ENCODE peak calls at places on chromosomes 6 and 20, in four cellular contexts. H is PC-3, Q is heart right ventricle, F is brain microvascular endothelial cell. C is an unnamed sample.
A peak's percentile ranks its signal among the peaks of the same experiment; 100 is the strongest.

GRCh38 chr6:144219056-144219685 is 66.0 kb upstream of the UTRN start:
- DNase-seq in H (peak; percentile 61), Q (no peak), F (no peak), C (no peak)

GRCh38 chr6:46755867-46756266 is 9.1 kb downstream of the ANKRD66 start:
- DNase-seq in H (no peak), Q (no peak), F (no peak), C (no peak)

GRCh38 chr6:149285626-149286025 is 31.9 kb upstream of the TAB2 start:
- DNase-seq in H (no peak), Q (no peak), F (no peak), C (no peak)

GRCh38 chr6:157280153-157280552 is 43.2 kb downstream of the TMEM242 start:
- DNase-seq in H (no peak), Q (no peak), F (no peak), C (no peak)

GRCh38 chr6:36691011-36691410 is 6.6 kb upstream of the RAB44 start:
- DNase-seq in H (peak; percentile 58), Q (no peak), F (no peak), C (no peak)

GRCh38 chr20:2742934-2743559 is 50.5 kb downstream of the EBF4 start:
- DNase-seq in H (peak; percentile 86), Q (peak; percentile 39), F (peak; percentile 20), C (no peak)

GRCh38 chr20:58553841-58554240 is 38.6 kb upstream of the APCDD1L start:
- DNase-seq in H (no peak), Q (no peak), F (no peak), C (no peak)

GRCh38 chr6:151681426-151682059 is 125.9 kb upstream of the ESR1 start:
- DNase-seq in H (no peak), Q (no peak), F (no peak), C (no peak)

GRCh38 chr6:75791881-75792280 is 42.8 kb downstream of the MYO6 start:
- DNase-seq in H (peak; percentile 4), Q (no peak), F (peak; percentile 8), C (no peak)

GRCh38 chr6:78836610-78837009 is 30.7 kb upstream of the IRAK1BP1 start:
- DNase-seq in H (no peak), Q (no peak), F (no peak), C (no peak)

GRCh38 chr6:78832091-78832808 is 35.1 kb upstream of the IRAK1BP1 start:
- DNase-seq in H (no peak), Q (no peak), F (no peak), C (no peak)

GRCh38 chr6:78831492-78831891 is 35.9 kb upstream of the IRAK1BP1 start:
- DNase-seq in H (no peak), Q (peak; percentile 7), F (peak; percentile 67), C (no peak)

GRCh38 chr6:78830810-78831209 is 36.5 kb upstream of the IRAK1BP1 start:
- DNase-seq in H (no peak), Q (no peak), F (no peak), C (no peak)

DNA sequence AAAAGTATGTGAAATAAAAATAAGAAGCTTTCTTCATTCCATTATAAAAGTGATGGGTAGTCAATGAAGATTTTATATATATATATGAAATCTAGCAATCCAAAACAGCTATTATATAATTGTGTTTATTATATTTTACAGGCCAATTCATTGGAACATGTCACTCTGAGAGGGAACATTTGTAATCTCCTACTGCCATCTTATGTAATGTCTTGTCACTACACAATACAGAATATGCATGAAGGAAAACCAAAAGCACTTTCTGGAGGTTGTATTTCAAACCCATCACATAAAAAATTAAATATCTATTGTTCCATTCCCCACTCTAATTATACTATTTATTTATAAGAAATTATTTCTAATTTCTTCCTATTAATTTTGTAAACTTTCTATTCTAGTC is 31.5 kb upstream of the IRAK1BP1 start:
- DNase-seq in H (peak; percentile 35), Q (no peak), F (no peak), C (no peak)
- TF ChIP-seq CTCF in H (peak; percentile 31), Q (no peak), F (peak; percentile 15), C (peak; percentile 23)

GRCh38 chr6:119026822-119027221 is 51.6 kb downstream of the FAM184A start:
- DNase-seq in H (no peak), Q (no peak), F (no peak), C (no peak)
- H3K4me3 ChIP-seq in H (no peak overlapping the region), Q (no peak overlapping the region), F (no peak overlapping the region), C (no peak overlapping the region)

GRCh38 chr20:34954905-34955231 is 738 bp downstream of the GSS start:
- DNase-seq in H (peak; percentile 38), Q (peak; percentile 50), F (peak; percentile 35), C (no peak)

GRCh38 chr20:34955232-34956040 is at the start of the genes GSS and MYH7B:
- DNase-seq in H (peak; percentile 98), Q (peak; percentile 97), F (peak; percentile 93), C (peak; percentile 99)

GRCh38 chr20:34956751-34957472 is 1.2 kb downstream of the MYH7B start:
- DNase-seq in H (no peak), Q (no peak), F (no peak), C (no peak)

GRCh38 chr20:34953960-34954359 is 1.6 kb downstream of the GSS start:
- DNase-seq in H (no peak), Q (no peak), F (no peak), C (no peak)

DNA sequence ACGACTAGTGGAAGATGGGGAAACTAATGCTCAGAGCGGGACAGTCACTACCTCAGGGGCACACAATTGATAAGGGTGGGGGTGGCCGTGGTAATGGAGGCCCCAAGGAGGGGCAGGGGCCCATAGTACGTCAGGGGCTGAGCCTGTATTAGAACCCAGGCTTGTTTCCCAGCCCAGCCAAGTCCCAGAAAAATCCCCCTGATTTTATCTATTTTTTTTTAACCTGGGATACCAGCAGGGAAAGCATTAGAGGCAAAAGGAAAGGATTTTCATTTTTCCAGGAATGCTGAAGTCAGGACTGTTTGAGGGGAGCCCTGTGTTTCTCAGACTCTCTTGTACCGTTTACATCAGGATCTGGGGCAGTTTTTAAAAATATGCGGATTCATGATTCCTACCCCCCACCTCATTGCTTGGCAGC is 382 bp downstream of the MYH7B start:
- DNase-seq in H (no peak), Q (no peak), F (no peak), C (no peak)
- TF ChIP-seq CTCF in H (no peak), Q (no peak), F (no peak), C (peak; percentile 28)

GRCh38 chr6:74368746-74369145 is 672.7 kb downstream of the CD109 start:
- DNase-seq in H (no peak), Q (no peak), F (peak; percentile 32), C (no peak)

GRCh38 chr6:74366634-74367033 is 670.6 kb downstream of the CD109 start:
- DNase-seq in H (peak; percentile 55), Q (no peak), F (no peak), C (no peak)

DNA sequence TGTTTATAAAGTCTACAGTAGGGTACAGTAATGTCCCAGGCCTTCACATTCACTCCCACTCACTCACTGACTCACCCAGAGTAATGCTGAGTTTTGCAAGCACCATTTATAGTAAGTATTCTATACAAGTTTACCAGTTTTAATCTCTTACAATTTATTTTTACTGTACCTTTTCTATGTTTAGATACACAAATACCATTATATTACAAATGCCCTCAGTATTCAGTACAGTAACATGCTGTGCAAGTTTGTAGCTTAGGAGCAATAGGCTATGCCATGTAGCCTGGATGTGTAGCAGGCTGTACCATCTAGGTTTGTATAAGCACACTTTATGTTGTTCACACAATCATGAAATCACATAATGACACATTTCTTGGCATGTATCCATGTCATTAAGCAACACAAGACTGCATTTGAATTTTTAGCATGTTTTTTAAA is 673.6 kb downstream of the CD109 start:
- DNase-seq in H (peak; percentile 65), Q (no peak), F (peak; percentile 86), C (no peak)
- H3K4me3 ChIP-seq in H (no peak overlapping the region), Q (no peak overlapping the region), F (no peak overlapping the region), C (no peak overlapping the region)

DNA sequence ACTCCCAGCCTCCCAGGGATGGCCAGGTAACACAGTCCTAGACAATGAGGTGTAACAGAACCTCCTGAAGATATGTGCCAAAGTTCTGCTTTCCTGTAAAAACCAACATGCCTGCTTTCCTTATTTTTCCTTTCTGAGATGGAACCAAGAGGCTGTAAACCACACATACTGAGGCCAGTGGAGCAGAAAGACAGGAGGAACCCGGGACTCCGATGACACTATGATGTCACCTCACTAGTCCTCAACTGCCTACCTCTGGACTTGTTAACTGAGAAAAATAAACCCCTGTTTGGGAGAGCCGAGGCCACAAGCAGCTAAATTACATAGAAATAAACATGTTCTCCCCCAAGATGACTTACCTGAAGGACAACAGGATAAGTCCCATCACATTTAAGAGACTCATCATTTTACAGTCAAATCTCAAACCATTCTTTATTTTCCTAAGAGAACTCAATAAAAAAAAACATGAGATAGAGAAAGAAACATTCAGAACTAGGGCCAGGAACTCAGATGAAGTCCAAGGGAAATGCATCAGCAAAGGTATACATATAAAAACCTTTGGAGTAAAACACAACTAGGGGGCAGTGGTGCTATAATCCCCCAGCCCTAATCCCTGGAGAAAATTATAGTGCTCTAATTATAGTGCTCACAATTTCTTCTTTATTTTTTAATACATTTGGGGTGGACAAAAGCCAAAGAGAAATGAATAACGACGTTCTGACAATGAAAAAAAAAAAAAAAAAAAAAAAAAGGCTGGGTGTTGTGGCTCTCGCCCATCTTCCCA is 100.4 kb upstream of the EMILIN3 start:
- DNase-seq in H (no peak), Q (no peak), F (no peak), C (no peak)
- TF ChIP-seq CTCF in H (peak; percentile 42), Q (no peak), F (no peak), C (no peak)